ENCODE peak calls at places on chromosomes 13 and 19, in six cellular contexts. F is mesendoderm, I is neuronal stem cell, B is IMR-90, N is H1, Y is trophoblast cell. A is an unnamed sample.

GRCh38 chr13:40790232-40790631 is 821 bp downstream of the SLC25A15 start:
- DNase-seq in I (no peak), B (no peak), F (no peak), N (no peak), Y (no peak), A (no peak)

GRCh38 chr13:29733069-29733700 is 117.2 kb downstream of the UBL3 start:
- DNase-seq in Y (peak), N (no peak), F (peak), B (no peak), I (no peak), A (peak)

GRCh38 chr19:49340069-49340864 is 5.1 kb downstream of the CD37 start:
- DNase-seq in N (peak), I (no peak), F (peak), B (no peak), Y (peak), A (no peak)

GRCh38 chr13:51674276-51674675 is 90.0 kb downstream of the WDFY2 start:
- DNase-seq in N (no peak), Y (peak), B (no peak), F (peak), I (no peak), A (no peak)

GRCh38 chr13:91544723-91545122 is 146.3 kb downstream of the GPC5 start:
- DNase-seq in F (peak), N (no peak), I (peak), B (no peak), Y (no peak), A (peak)

GRCh38 chr19:10634881-10635463 is 9.6 kb downstream of the SLC44A2 start:
- DNase-seq in B (no peak), N (no peak), F (no peak), Y (no peak), I (no peak), A (no peak)

GRCh38 chr13:42807866-42808265 is 26.5 kb downstream of the FAM216B start:
- DNase-seq in I (no peak), Y (no peak), B (peak), F (no peak), N (no peak), A (peak)

GRCh38 chr19:28039677-28040381 is 1173.1 kb downstream of the UQCRFS1 start:
- DNase-seq in Y (no peak), F (no peak), N (no peak), B (no peak), I (no peak), A (no peak)

GRCh38 chr19:1408300-1409203 is 1.2 kb downstream of the DAZAP1 start:
- DNase-seq in F (peak), Y (peak), I (peak), N (no peak), B (peak), A (peak)

GRCh38 chr13:39527961-39528720 is 74.9 kb downstream of the LHFPL6 start:
- DNase-seq in Y (peak), I (no peak), F (peak), B (peak), N (no peak), A (peak)

GRCh38 chr13:100102042-100102441 is 13.1 kb downstream of the PCCA start:
- DNase-seq in F (no peak), N (no peak), I (no peak), B (no peak), Y (no peak), A (no peak)

GRCh38 chr19:33194884-33195710 is 967 bp downstream of the LRP3 start:
- DNase-seq in Y (peak), I (no peak), N (peak), F (peak), B (peak), A (peak)

GRCh38 chr13:46281779-46282178 is 70.1 kb downstream of the LRRC63 start:
- DNase-seq in N (no peak), Y (no peak), B (no peak), F (no peak), I (no peak), A (no peak)

GRCh38 chr13:35771898-35772297 is 295.4 kb upstream of the MAB21L1 start:
- DNase-seq in B (peak), N (no peak), Y (peak), F (peak), I (no peak), A (peak)

GRCh38 chr19:10339380-10339960 is at the start of gene ICAM3:
- DNase-seq in N (peak), F (no peak), Y (no peak), B (no peak), I (no peak), A (no peak)

GRCh38 chr19:11019824-11020223 is 59.0 kb downstream of the SMARCA4 start:
- DNase-seq in B (no peak), F (no peak), N (no peak), Y (peak), I (no peak), A (no peak)

GRCh38 chr19:3586124-3586626 is 897 bp downstream of the GIPC3 start:
- DNase-seq in Y (no peak), F (no peak), B (no peak), N (peak), I (no peak), A (no peak)

GRCh38 chr13:108830916-108831315 is 201.5 kb downstream of the MYO16 start:
- DNase-seq in N (no peak), Y (no peak), F (no peak), B (no peak), I (no peak), A (no peak)

GRCh38 chr13:79767126-79767525 is 286.2 kb downstream of the NDFIP2 start:
- DNase-seq in Y (peak), B (no peak), I (no peak), N (no peak), F (peak), A (no peak)

GRCh38 chr13:40764587-40765403 is 6.2 kb downstream of the MRPS31 start:
- DNase-seq in Y (no peak), N (no peak), F (no peak), I (no peak), B (no peak), A (no peak)

GRCh38 chr19:5154129-5154798 is 185.4 kb downstream of the KDM4B start:
- DNase-seq in B (no peak), I (no peak), N (peak), Y (peak), F (peak), A (no peak)

GRCh38 chr13:38905861-38906260 is 84.8 kb downstream of the STOML3 start:
- DNase-seq in I (no peak), Y (peak), N (no peak), B (no peak), F (peak), A (no peak)

DNA sequence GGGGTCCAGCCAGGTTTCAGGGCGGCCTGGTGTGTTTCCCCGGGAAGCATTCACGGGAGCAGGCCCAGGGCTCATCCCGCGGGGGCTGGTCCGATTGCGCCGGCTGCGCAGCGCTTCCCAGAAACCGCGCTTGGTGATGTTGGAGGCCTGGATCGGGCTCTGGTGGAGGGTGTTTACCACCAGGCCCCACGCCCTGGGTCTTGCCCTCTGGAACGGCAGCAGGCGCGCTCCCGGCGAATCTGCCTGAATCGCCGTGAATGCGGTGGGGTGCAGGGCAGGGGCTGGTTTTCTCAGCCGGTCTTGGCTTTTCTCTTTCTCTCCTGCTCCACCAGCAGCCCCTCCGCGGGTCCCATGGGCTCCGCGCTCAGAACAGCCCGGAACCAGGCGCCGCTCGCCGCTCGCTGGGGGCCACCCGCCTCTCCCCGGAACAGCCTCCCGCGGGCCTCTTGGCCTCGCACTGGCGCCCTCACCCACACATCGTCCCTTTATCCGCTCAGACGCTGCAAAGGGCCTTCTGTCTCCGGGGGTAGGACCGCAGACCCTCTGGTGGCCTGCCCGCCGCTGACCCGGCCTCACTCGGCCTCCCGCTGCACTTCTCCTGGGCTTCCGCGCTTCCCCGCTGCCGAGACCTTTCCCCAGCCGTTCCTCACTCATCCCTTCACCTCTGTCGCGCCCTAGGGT is 69.4 kb upstream of the GJB6 start:
- DNase-seq in Y (no peak), F (peak), N (peak), I (peak), B (no peak), A (no peak)
- H3K4me3 ChIP-seq in Y (peak), F (peak), N (peak), I (no peak), B (no peak), A (no peak)

DNA sequence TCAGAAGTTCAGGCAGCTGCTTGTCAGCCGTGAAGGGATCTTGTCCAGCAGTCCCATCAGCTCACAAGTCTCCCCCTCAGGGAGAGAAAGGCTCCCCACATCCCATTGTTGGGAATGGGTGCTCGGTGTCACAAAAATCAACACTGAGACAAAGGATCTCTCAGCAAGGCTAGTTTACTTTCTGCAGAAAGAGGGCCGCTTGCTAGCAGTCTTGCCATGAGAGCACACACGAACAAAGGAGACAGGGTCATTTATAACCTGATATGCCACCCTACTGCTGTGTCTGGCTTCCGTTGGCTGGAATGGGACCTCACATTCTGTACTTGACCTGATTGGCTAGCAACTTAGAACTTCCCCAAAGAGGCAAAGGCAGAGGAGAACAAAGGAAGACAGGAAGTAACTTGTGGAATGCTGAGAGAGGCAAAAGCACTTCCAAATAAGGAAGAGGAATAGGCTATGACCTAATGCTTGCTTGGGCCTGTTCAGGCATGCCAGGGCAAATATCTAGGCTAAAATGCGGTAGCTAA is 8.7 kb upstream of the IGFL3 start:
- DNase-seq in I (peak), B (peak), F (peak), N (peak), Y (peak), A (peak)
- H4K8ac ChIP-seq in I (no peak), B (peak), F (no peak), N (peak), Y (peak), A (peak)

GRCh38 chr19:31285744-31286143 is 63.5 kb downstream of the TSHZ3 start:
- DNase-seq in Y (no peak), B (peak), I (no peak), N (no peak), F (no peak), A (peak)
- H3K4me3 ChIP-seq in Y (no peak), B (no peak), I (no peak), N (no peak), F (no peak), A (peak)

GRCh38 chr19:13238891-13239534 is 88.8 kb downstream of the IER2 start:
- DNase-seq in I (no peak), B (no peak), Y (no peak), N (no peak), F (peak), A (no peak)

GRCh38 chr19:13244920-13245319 is 94.7 kb downstream of the IER2 start:
- DNase-seq in I (no peak), N (no peak), Y (no peak), F (no peak), B (no peak), A (no peak)

GRCh38 chr19:13243971-13244370 is 93.8 kb downstream of the IER2 start:
- DNase-seq in F (no peak), N (no peak), Y (no peak), I (no peak), B (no peak), A (no peak)

GRCh38 chr19:13241321-13242104 is 91.3 kb downstream of the IER2 start:
- DNase-seq in Y (no peak), F (no peak), B (no peak), I (no peak), N (peak), A (no peak)

GRCh38 chr19:13240312-13241022 is 90.3 kb downstream of the IER2 start:
- DNase-seq in N (no peak), I (no peak), B (no peak), F (no peak), Y (no peak), A (no peak)
- H4K8ac ChIP-seq in N (no peak), I (peak), B (no peak), F (no peak), Y (no peak), A (no peak)

DNA sequence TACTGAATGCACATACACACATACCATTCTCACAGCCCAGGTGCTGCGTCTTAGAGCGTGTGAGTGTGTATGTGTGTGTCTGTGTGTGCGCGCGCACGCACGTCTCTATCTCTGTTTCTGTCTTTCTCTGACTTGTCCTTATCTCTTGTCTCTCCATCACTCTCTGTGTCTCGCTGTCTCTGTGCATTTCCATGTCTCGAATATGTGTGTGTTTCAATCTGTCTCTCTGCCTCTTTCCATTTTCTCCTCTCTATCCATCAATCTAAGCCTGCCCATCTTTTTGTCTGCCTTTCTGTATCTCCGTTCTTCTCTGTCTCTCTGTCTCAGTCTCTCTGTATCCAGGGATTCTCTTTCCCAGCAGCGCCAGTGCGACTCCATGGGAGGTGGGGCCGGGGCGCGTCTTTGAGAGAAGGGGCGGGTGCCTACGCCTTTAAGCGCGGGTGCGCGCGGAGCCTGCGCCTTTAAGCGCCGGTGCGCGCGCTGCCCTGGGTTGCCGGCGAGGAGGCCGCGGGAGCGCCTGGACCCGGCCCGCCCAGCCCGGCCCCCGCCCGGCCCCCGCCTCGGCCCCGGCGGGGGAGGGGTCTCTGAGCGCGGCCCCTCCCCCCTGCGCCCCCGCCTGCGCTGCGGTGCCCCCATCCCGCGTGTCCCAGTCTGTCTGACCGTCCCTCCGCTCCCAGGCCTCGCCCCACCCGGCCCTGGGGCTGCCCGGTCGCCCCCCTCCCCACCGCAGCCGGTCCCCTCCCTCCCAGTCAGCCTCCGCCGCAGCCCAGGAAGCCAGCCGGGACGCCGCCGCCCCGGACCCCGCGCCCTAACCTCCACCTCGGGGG is at the start of gene LRFN3:
- DNase-seq in B (peak), N (peak), Y (peak), I (peak), F (peak), A (peak)
- H3K4me3 ChIP-seq in B (peak), N (peak), Y (peak), I (peak), F (peak), A (peak)

DNA sequence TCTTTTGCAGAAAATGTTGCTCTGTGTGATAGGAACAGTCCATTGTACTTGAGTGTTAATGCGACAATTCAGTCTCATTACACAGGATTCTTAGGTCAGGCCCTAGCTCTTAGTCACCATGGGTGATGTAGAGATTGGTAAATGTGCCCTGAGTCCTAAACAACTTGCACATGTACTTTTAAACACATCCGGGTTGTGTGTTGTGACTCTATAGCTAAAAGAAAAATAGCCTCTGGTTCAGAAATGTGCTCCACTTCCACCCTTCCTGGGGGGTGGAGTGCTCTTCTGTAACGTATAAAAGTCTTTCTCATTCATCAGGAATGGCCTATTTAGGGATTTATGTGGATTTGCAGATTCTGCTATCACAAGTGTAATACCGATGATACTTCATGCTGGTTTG is 5.2 kb downstream of the SPATA13 start:
- DNase-seq in I (no peak), N (no peak), F (no peak), Y (no peak), B (peak), A (peak)
- H4K8ac ChIP-seq in I (no peak), N (no peak), F (no peak), Y (no peak), B (peak), A (no peak)

GRCh38 chr19:14496849-14497346 is 971 bp upstream of the GIPC1 start:
- DNase-seq in N (no peak), B (no peak), F (no peak), I (no peak), Y (peak), A (no peak)
- H3K4me3 ChIP-seq in N (no peak), B (no peak), F (no peak), I (peak), Y (no peak), A (peak)

GRCh38 chr13:113537909-113538688 is 46.5 kb upstream of the TFDP1 start:
- DNase-seq in B (no peak), Y (no peak), F (no peak), I (no peak), N (no peak), A (no peak)
- H4K8ac ChIP-seq in B (no peak), Y (no peak), F (no peak), I (no peak), N (no peak), A (no peak)

GRCh38 chr19:51460164-51460992 is 2.1 kb upstream of the SIGLEC8 start:
- DNase-seq in N (no peak), Y (peak), I (no peak), F (peak), B (peak), A (no peak)
- H3K4me3 ChIP-seq in N (peak), Y (no peak), I (peak), F (no peak), B (peak), A (peak)

A was measured in mesenchymal stem cell.